ENCODE peak calls at places on chromosomes 1 and 21, in nine cellular contexts. Y is tibial artery; L is CD8-positive, alpha-beta T cell; Q is HCT116; K is A549; O is pancreas; Z is psoas muscle; F is lower lobe of right lung; J is Panc1. G is an unnamed sample. For H3K9me3, the result is how much of the 10 kb centered on the place peaks cover.

GRCh38 chr1:111729271-111729921 is 9.8 kb downstream of the INKA2 start:
- DNase-seq in O (peak), J (no peak), L (no peak), F (no peak), Y (no peak), Q (no peak), K (no peak), Z (peak), G (no peak)

GRCh38 chr1:226496616-226497015 is 51.9 kb upstream of the STUM start:
- DNase-seq in Y (no peak), Q (no peak), J (no peak), L (no peak), O (no peak), K (no peak), F (no peak), Z (no peak), G (no peak)

GRCh38 chr1:29719253-29719652 is 482.9 kb downstream of the PTPRU start:
- DNase-seq in Q (no peak), L (no peak), Z (no peak), Y (no peak), F (no peak), J (no peak), K (no peak), O (no peak), G (no peak)

GRCh38 chr1:8517579-8518489 is 199.9 kb downstream of the SLC45A1 start:
- DNase-seq in O (no peak), Q (no peak), J (no peak), F (no peak), Z (no peak), K (no peak), L (no peak), Y (no peak), G (no peak)

GRCh38 chr1:178532392-178532791 is 19.5 kb downstream of the TEX35 start:
- DNase-seq in Y (peak), K (peak), Q (peak), O (peak), J (no peak), F (peak), L (peak), Z (peak), G (peak)

GRCh38 chr1:235277709-235278108 is 50.3 kb downstream of the ARID4B start:
- DNase-seq in K (no peak), O (no peak), J (no peak), F (no peak), Y (no peak), L (no peak), Z (no peak), Q (no peak), G (no peak)

GRCh38 chr21:33661146-33661545 is 18.8 kb downstream of the ITSN1 start:
- DNase-seq in L (no peak), J (no peak), O (no peak), Z (no peak), Y (no peak), F (no peak), K (no peak), Q (no peak), G (no peak)

GRCh38 chr21:45847870-45848269 is 133.7 kb upstream of the COL6A1 start:
- DNase-seq in L (no peak), Y (no peak), J (no peak), Z (no peak), F (no peak), O (no peak), K (no peak), Q (no peak), G (no peak)

GRCh38 chr1:165397945-165398344 is 41.4 kb upstream of the LMX1A start:
- DNase-seq in L (no peak), F (no peak), Q (no peak), Y (peak), J (no peak), K (no peak), O (no peak), Z (no peak), G (peak)

GRCh38 chr1:167431261-167431908 is 86.9 kb downstream of the CD247 start:
- DNase-seq in F (no peak), K (no peak), O (no peak), L (no peak), J (no peak), Y (no peak), Z (no peak), Q (no peak), G (no peak)

GRCh38 chr1:42993631-42994121 is 35.0 kb upstream of the SLC2A1 start:
- DNase-seq in K (no peak), Y (peak), Z (peak), F (no peak), J (no peak), L (no peak), Q (no peak), O (no peak), G (no peak)

GRCh38 chr1:12173631-12174121 is 6.9 kb downstream of the TNFRSF1B start:
- DNase-seq in F (peak), O (peak), K (no peak), Z (no peak), Y (no peak), L (peak), Q (no peak), J (no peak), G (peak)

GRCh38 chr21:21860888-21861287 is 862.7 kb downstream of the NCAM2 start:
- DNase-seq in O (no peak), Q (no peak), Y (no peak), Z (no peak), K (no peak), J (no peak), F (no peak), L (no peak), G (no peak)

GRCh38 chr1:86466109-86466844 is 2.5 kb upstream of the CLCA1 start:
- DNase-seq in J (no peak), Q (no peak), O (no peak), L (no peak), F (no peak), Y (no peak), Z (no peak), K (no peak), G (no peak)
- TF ChIP-seq CTCF in J (no peak), Q (no peak), O (no peak), L (no peak), F (no peak), Y (no peak), Z (no peak), K (no peak), G (no peak)

GRCh38 chr1:90994461-90994860 is 27.4 kb downstream of the ZNF644 start:
- DNase-seq in Y (no peak), O (no peak), Q (no peak), F (no peak), K (no peak), J (no peak), Z (no peak), L (no peak), G (no peak)

GRCh38 chr1:90995495-90995894 is 26.3 kb downstream of the ZNF644 start:
- DNase-seq in O (no peak), K (no peak), Z (no peak), J (no peak), L (no peak), F (no peak), Q (no peak), Y (no peak), G (no peak)

GRCh38 chr1:90990779-90991178 is 31.1 kb downstream of the ZNF644 start:
- DNase-seq in K (no peak), O (no peak), L (no peak), Z (no peak), J (no peak), Q (no peak), F (no peak), Y (no peak), G (no peak)

GRCh38 chr1:90989990-90990389 is 31.8 kb downstream of the ZNF644 start:
- DNase-seq in L (no peak), K (no peak), O (no peak), F (no peak), Z (no peak), Q (no peak), J (no peak), Y (no peak), G (no peak)

GRCh38 chr1:90993245-90993644 is 28.6 kb downstream of the ZNF644 start:
- DNase-seq in O (no peak), J (no peak), K (no peak), F (no peak), L (no peak), Y (no peak), Q (no peak), Z (no peak), G (no peak)
- H3K9me3 ChIP-seq in O (under half), J (under half), K (under half), F (under half), L (under half), Y (under half), Q (under half), Z (under half), G (under half)

GRCh38 chr21:41835711-41836154 is 43.4 kb downstream of the PRDM15 start:
- DNase-seq in K (no peak), L (no peak), J (no peak), F (no peak), O (no peak), Z (no peak), Y (no peak), Q (no peak), G (no peak)
- H3K27ac ChIP-seq in K (no peak), L (no peak), J (no peak), F (no peak), O (no peak), Z (no peak), Y (no peak), Q (no peak), G (no peak)

DNA sequence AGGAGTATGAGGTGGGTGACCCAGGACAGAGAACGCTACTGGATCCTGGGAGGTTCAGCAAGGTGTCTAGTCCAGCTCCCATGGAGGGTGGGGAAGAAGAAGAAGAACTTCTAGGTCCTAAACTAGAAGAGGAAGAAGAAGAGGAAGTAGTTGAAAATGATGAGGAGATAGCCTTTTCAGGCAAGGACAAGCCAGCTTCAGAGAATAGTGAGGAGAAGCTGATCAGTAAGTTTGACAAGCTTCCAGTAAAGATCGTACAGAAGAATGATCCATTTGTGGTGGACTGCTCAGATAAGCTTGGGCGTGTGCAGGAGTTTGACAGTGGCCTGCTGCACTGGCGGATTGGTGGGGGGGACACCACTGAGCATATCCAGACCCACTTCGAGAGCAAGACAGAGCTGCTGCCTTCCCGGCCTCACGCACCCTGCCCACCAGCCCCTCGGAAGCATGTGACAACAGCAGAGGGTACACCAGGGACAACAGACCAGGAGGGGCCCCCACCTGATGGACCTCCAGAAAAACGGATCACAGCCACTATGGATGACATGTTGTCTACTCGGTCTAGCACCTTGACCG is 8.6 kb upstream of the PIGV start:
- DNase-seq in Y (no peak), O (no peak), F (no peak), K (no peak), Z (no peak), Q (no peak), J (no peak), L (no peak), G (no peak)
- TF ChIP-seq CTCF in Y (no peak), O (no peak), F (no peak), K (no peak), Z (no peak), Q (no peak), J (no peak), L (no peak), G (no peak)

GRCh38 chr1:197725044-197725443 is 50.2 kb downstream of the DENND1B start:
- DNase-seq in Y (no peak), K (no peak), F (no peak), Z (no peak), O (no peak), L (no peak), Q (peak), J (peak), G (no peak)
- H3K9me3 ChIP-seq in Y (under half), K (under half), F (under half), Z (under half), O (under half), L (under half), Q (under half), J (under half), G (under half)

GRCh38 chr1:182662121-182662890 is 22.1 kb downstream of the RGS8 start:
- DNase-seq in J (no peak), Q (no peak), K (no peak), L (no peak), O (no peak), F (no peak), Y (no peak), Z (no peak), G (no peak)
- H3K27ac ChIP-seq in J (no peak), Q (no peak), K (no peak), L (no peak), O (no peak), F (no peak), Y (no peak), Z (no peak), G (no peak)

GRCh38 chr1:218787826-218788225 is 385.9 kb upstream of the LYPLAL1 start:
- DNase-seq in F (no peak), K (no peak), Z (no peak), Q (no peak), Y (no peak), L (no peak), O (no peak), J (no peak), G (no peak)
- TF ChIP-seq CTCF in F (no peak), K (no peak), Z (no peak), Q (no peak), Y (no peak), L (no peak), O (no peak), J (no peak), G (no peak)

DNA sequence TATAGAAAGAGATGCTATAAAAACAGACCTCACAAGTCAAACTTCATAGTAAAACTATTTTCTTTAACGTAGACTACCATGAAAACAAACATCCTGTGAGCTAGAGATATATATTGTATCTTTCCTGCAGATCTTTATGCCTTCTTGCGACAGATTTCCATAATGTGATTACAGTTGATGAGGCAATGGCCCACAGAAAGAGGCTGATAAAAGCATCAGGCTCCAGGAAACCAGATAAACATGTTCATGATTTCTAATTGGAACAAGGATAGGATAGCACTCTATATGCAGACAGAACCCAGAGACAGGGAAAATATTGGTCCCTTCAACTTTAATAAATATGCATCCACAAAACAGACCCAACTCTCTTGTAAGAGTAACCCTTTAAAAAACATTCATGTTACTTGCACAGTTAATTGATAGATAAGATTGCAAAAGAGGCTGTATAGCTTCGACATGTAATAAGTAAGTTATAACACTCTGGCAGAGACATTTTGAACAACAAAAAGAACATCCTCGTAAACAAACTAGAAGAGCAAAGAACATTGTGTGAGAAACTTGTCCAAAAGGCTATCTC is 329.4 kb downstream of the AGBL4 start:
- DNase-seq in L (no peak), Q (no peak), Y (no peak), O (no peak), K (no peak), F (no peak), J (no peak), Z (no peak), G (no peak)
- H3K9me3 ChIP-seq in L (under half), Q (under half), Y (under half), O (under half), K (under half), F (under half), J (under half), Z (under half), G (under half)